ENCODE peak calls at places on chromosomes 1 and 21, in six cellular contexts. N is PC-3, K is vagina, G is OCI-LY7, Y is cardiac fibroblast, C is GM12878. U is an unnamed sample.

GRCh38 chr1:155173478-155174333 is at the start of gene TRIM46:
- DNase-seq in N (peak; percentile 54), Y (peak; percentile 41), K (peak; percentile 85), C (no peak), G (peak; percentile 72), U (peak; percentile 54)

GRCh38 chr1:227428803-227429202 is 110.5 kb upstream of the CDC42BPA start:
- DNase-seq in G (no peak), N (peak; percentile 86), C (no peak), Y (peak; percentile 75), K (no peak), U (no peak)

GRCh38 chr1:183859865-183860264 is 54.9 kb downstream of the RGL1 start:
- DNase-seq in K (no peak), C (no peak), Y (peak; percentile 68), G (no peak), N (no peak), U (no peak)

GRCh38 chr21:46316708-46317324 is 6.9 kb downstream of the C21orf58 start:
- DNase-seq in G (no peak), Y (no peak), C (no peak), K (no peak), N (no peak), U (no peak)

GRCh38 chr1:44250113-44250781 is 37.0 kb downstream of the DMAP1 start:
- DNase-seq in G (no peak), Y (no peak), N (no peak), K (no peak), C (no peak), U (no peak)

GRCh38 chr1:21530368-21531016 is 21.3 kb downstream of the ALPL start:
- DNase-seq in G (no peak), C (no peak), Y (peak; percentile 54), N (no peak), K (no peak), U (no peak)

GRCh38 chr21:34620084-34620665 is 5.3 kb upstream of the RCAN1 start:
- DNase-seq in C (no peak), Y (no peak), N (no peak), G (no peak), K (no peak), U (no peak)

GRCh38 chr21:26845066-26845749 is at the start of gene ADAMTS1:
- DNase-seq in K (peak; percentile 98), N (peak; percentile 76), C (no peak), Y (peak; percentile 91), G (no peak), U (no peak)

GRCh38 chr1:94247146-94248094 is 10.0 kb upstream of the ARHGAP29 start:
- DNase-seq in Y (peak; percentile 77), K (no peak), G (no peak), N (peak; percentile 92), C (no peak), U (peak; percentile 44)

GRCh38 chr1:92994105-92994712 is 32.9 kb upstream of the DIPK1A start:
- DNase-seq in G (peak; percentile 96), Y (peak; percentile 90), K (no peak), N (peak; percentile 88), C (no peak), U (peak; percentile 90)

GRCh38 chr1:205521646-205522150 is 17.2 kb downstream of the CDK18 start:
- DNase-seq in G (no peak), C (no peak), K (no peak), Y (no peak), N (no peak), U (no peak)

GRCh38 chr1:234612352-234613127 is 2.6 kb upstream of the IRF2BP2 start:
- DNase-seq in N (peak; percentile 94), G (peak; percentile 92), C (peak; percentile 97), Y (peak; percentile 99), K (peak; percentile 98), U (peak; percentile 86)

GRCh38 chr1:240027059-240027462 is 64.6 kb upstream of the FMN2 start:
- DNase-seq in Y (peak; percentile 65), N (peak; percentile 84), C (no peak), G (peak; percentile 25), K (no peak), U (peak; percentile 34)

GRCh38 chr1:183699643-183700160 is 46.6 kb upstream of the APOBEC4 start:
- DNase-seq in K (no peak), G (no peak), N (peak; percentile 42), C (no peak), Y (peak; percentile 75), U (no peak)

GRCh38 chr1:5644281-5645134 is 347.7 kb downstream of the NPHP4 start:
- DNase-seq in G (no peak), N (no peak), K (no peak), C (no peak), Y (no peak), U (no peak)

GRCh38 chr1:66240491-66241484 is 293.2 kb upstream of the SGIP1 start:
- DNase-seq in Y (no peak), N (no peak), G (no peak), K (no peak), C (no peak), U (no peak)

GRCh38 chr1:204350857-204351573 is 8.7 kb downstream of the PLEKHA6 start:
- DNase-seq in C (no peak), G (peak; percentile 17), N (no peak), Y (peak; percentile 56), K (no peak), U (peak; percentile 12)

GRCh38 chr1:89620664-89621063 is 12.3 kb upstream of the LRRC8C start:
- DNase-seq in C (no peak), N (no peak), G (no peak), K (no peak), Y (no peak), U (no peak)

GRCh38 chr1:115922806-115923205 is 53.5 kb upstream of the SLC22A15 start:
- DNase-seq in Y (no peak), C (no peak), K (no peak), N (no peak), G (no peak), U (no peak)

GRCh38 chr1:170676628-170677027 is 12.7 kb downstream of the PRRX1 start:
- DNase-seq in N (no peak), C (no peak), G (no peak), K (no peak), Y (peak; percentile 78), U (no peak)

GRCh38 chr1:169529068-169529642 is 43.4 kb upstream of the SLC19A2 start:
- DNase-seq in Y (peak; percentile 32), G (no peak), C (no peak), K (no peak), N (peak; percentile 100), U (peak; percentile 27)

GRCh38 chr1:86704972-86705632 is 726 bp downstream of the SH3GLB1 start:
- DNase-seq in C (no peak), K (peak; percentile 87), G (peak; percentile 56), N (peak; percentile 56), Y (peak; percentile 71), U (peak; percentile 80)

GRCh38 chr1:201489656-201490261 is 17.2 kb downstream of the CSRP1 start:
- DNase-seq in Y (peak; percentile 54), G (no peak), K (no peak), N (no peak), C (no peak), U (no peak)
- H3K4me3 ChIP-seq in Y (peak overlapping the region; percentile 10), G (no peak overlapping the region), K (no peak overlapping the region), N (peak overlapping the region; percentile 34), C (no peak overlapping the region), U (no peak overlapping the region)

DNA sequence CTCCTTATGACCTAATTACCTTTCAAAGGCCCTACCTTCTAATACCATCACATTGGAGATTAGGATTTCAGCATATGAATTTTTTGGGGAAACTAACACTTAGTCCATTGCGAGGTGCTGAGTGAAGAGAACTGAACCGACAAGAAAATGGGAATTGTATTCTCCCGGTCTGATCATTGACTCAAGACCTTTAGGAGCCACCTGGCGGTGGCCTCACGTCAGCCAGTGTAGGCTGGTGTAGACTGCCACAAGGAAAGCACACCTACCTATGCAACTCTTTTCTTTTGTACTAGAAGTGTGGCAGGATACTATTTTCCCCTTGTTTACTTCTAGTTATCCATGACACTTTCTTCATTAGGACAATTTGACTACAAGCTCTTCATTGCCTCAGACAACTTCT is 333.5 kb upstream of the B3GALT2 start:
- DNase-seq in G (no peak), C (no peak), Y (no peak), K (no peak), N (no peak), U (no peak)
- TF ChIP-seq CTCF in G (no peak), C (no peak), Y (no peak), K (no peak), N (peak; percentile 15), U (no peak)

DNA sequence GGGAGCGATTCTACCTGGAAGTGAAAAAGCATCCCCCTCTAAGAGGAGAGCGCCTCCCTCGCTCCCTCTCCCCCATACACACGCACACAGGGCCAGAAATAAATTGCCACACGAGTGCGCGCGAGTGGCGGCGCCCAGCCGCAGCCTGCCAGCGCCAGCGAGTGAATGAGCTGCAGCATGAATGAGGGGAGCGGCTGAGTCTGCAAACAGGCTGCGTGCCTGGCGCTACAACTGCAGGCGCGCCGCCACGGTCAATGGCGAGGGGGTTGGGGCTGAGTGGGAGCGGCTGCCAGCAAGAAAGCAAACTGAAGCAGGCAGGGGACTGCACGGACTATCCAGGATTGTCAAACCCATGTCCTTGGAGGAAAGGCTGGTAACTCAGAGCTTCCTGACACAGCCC is 2.2 kb downstream of the CAMK1G start:
- DNase-seq in Y (peak; percentile 19), C (no peak), K (no peak), N (peak; percentile 68), G (no peak), U (no peak)
- H3K4me3 ChIP-seq in Y (no peak overlapping the region), C (no peak overlapping the region), K (no peak overlapping the region), N (peak overlapping the region; percentile 54), G (no peak overlapping the region), U (no peak overlapping the region)

GRCh38 chr1:25818569-25818968 is 1.2 kb upstream of the MTFR1L start:
- DNase-seq in K (no peak), G (no peak), C (no peak), Y (no peak), N (no peak), U (no peak)

GRCh38 chr1:25819496-25820246 is at the start of gene MTFR1L:
- DNase-seq in K (peak; percentile 89), C (peak; percentile 66), Y (peak; percentile 69), G (peak; percentile 92), N (peak; percentile 72), U (peak; percentile 92)

GRCh38 chr1:25821112-25821476 is 1.3 kb downstream of the MTFR1L start:
- DNase-seq in C (no peak), K (no peak), N (peak; percentile 6), G (peak; percentile 43), Y (no peak), U (no peak)

GRCh38 chr1:25820247-25821111 is 725 bp downstream of the MTFR1L start:
- DNase-seq in K (no peak), Y (peak; percentile 71), N (peak; percentile 68), G (peak; percentile 89), C (peak; percentile 50), U (peak; percentile 85)

GRCh38 chr1:25821630-25822091 is 1.9 kb downstream of the MTFR1L start:
- DNase-seq in N (peak; percentile 25), C (no peak), Y (peak; percentile 76), G (no peak), K (no peak), U (no peak)
- TF ChIP-seq CTCF in N (no peak), C (no peak), Y (no peak), G (no peak), K (no peak), U (no peak)

GRCh38 chr21:16046625-16047340 is 317.0 kb downstream of the USP25 start:
- DNase-seq in G (no peak), N (peak; percentile 91), K (no peak), Y (peak; percentile 62), C (no peak), U (no peak)
- H3K4me3 ChIP-seq in G (no peak overlapping the region), N (peak overlapping the region; percentile 36), K (no peak overlapping the region), Y (no peak overlapping the region), C (no peak overlapping the region), U (no peak overlapping the region)